ENCODE peak calls at places on chromosomes 16 and 17, in four cellular contexts. S, T, I and W are unnamed samples.

GRCh38 chr16:80085606-80086005 is 455.2 kb upstream of the DYNLRB2 start:
- DNase-seq in I (no peak), S (no peak), T (no peak), W (no peak)

GRCh38 chr17:72812823-72813222 is 279.7 kb downstream of the SLC39A11 start:
- DNase-seq in T (peak), S (peak), I (no peak), W (peak)

GRCh38 chr17:2085648-2085949 is 30.7 kb downstream of the HIC1 start:
- DNase-seq in I (no peak), S (peak), T (peak), W (no peak)

GRCh38 chr17:39916918-39917317 is 1.5 kb downstream of the GSDMB start:
- DNase-seq in S (peak), I (no peak), T (no peak), W (no peak)

GRCh38 chr17:17942846-17943245 is 29.4 kb downstream of the TOM1L2 start:
- DNase-seq in I (no peak), T (peak), S (peak), W (peak)

GRCh38 chr16:27298132-27298531 is 15.6 kb upstream of the IL4R start:
- DNase-seq in S (no peak), I (peak), T (no peak), W (no peak)

GRCh38 chr16:58127634-58128033 is 1.5 kb downstream of the CFAP20 start:
- DNase-seq in T (no peak), I (peak), S (no peak), W (peak)

GRCh38 chr17:82323514-82324234 is 6.3 kb upstream of the CD7 start:
- DNase-seq in T (no peak), S (no peak), I (no peak), W (no peak)

GRCh38 chr16:52705192-52705591 is 158.2 kb upstream of the TOX3 start:
- DNase-seq in S (no peak), I (no peak), T (no peak), W (no peak)

GRCh38 chr17:17570798-17571716 is 20.5 kb downstream of the PEMT start:
- DNase-seq in S (no peak), I (no peak), T (no peak), W (no peak)

GRCh38 chr17:40511136-40511535 is 9.7 kb upstream of the TNS4 start:
- DNase-seq in S (no peak), T (no peak), I (no peak), W (no peak)

GRCh38 chr16:58299757-58300349 is 5.0 kb upstream of the PRSS54 start:
- DNase-seq in S (peak), I (peak), T (peak), W (peak)

GRCh38 chr17:17749921-17750320 is 68.7 kb downstream of the RAI1 start:
- DNase-seq in S (peak), T (peak), I (peak), W (no peak)

GRCh38 chr17:76524598-76525512 is 12.7 kb downstream of the CYGB start:
- DNase-seq in S (peak), I (no peak), T (peak), W (peak)

GRCh38 chr17:78184868-78185267 is 2.0 kb downstream of the TK1 start:
- DNase-seq in I (no peak), T (no peak), S (no peak), W (no peak)

GRCh38 chr16:50430076-50430475 is 61.3 kb upstream of the BRD7 start:
- DNase-seq in S (no peak), T (no peak), I (no peak), W (no peak)

GRCh38 chr16:81956213-81956948 is 54.9 kb downstream of the SDR42E1 start:
- DNase-seq in I (no peak), T (no peak), S (peak), W (peak)

GRCh38 chr17:72516772-72517399 is 396.1 kb downstream of the SOX9 start:
- DNase-seq in T (peak), S (peak), I (no peak), W (peak)

GRCh38 chr17:17119533-17119932 is 77.3 kb downstream of the MPRIP start:
- DNase-seq in I (peak), T (peak), S (peak), W (no peak)

GRCh38 chr16:19997264-19997663 is 76.4 kb downstream of the GPR139 start:
- DNase-seq in T (no peak), S (no peak), I (no peak), W (no peak)

GRCh38 chr17:44005865-44006580 is 1.6 kb downstream of the NAGS start:
- DNase-seq in I (peak), T (no peak), S (peak), W (no peak)

GRCh38 chr17:40612510-40613244 is 34.9 kb downstream of the SMARCE1 start:
- DNase-seq in I (no peak), T (no peak), S (no peak), W (peak)

GRCh38 chr17:65184235-65184959 is 47.2 kb downstream of the RGS9 start:
- DNase-seq in T (no peak), I (no peak), S (no peak), W (no peak)

GRCh38 chr16:2983706-2984136 is 3.5 kb upstream of the PKMYT1 start:
- DNase-seq in T (peak), S (peak), I (peak), W (peak)

GRCh38 chr17:65794572-65794971 is 233.1 kb upstream of the AXIN2 start:
- DNase-seq in T (no peak), I (peak), S (peak), W (peak)

GRCh38 chr17:1060991-1061390 is 64.1 kb downstream of the TIMM22 start:
- DNase-seq in S (peak), T (peak), I (no peak), W (peak)

DNA sequence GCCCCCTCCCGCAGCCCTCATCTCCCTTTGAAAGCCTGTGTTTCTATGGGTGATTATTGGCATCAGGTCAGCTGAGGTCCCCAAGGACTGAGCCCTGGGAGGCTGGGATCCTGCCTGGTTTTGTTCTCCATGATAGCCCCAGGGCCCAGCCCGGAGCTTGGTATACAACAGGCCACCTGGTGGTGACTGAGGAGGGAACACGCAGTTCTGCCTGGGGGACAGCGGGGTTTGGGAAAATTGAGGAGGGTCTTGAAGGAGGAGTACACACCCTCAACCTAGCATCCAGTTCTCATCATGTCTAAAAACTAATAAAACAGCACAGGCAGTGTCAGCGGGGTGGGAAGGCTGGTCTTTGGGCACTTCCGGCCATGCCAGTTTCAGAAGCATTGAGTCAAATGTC is 335.1 kb downstream of the CPPED1 start:
- DNase-seq in I (peak), S (no peak), T (no peak), W (no peak)
- TF ChIP-seq CTCF in I (peak), S (no peak), T (peak), W (no peak)

GRCh38 chr16:1729445-1729844 is 23.4 kb downstream of the MAPK8IP3 start:
- DNase-seq in T (no peak), I (no peak), S (no peak), W (no peak)

GRCh38 chr16:1731603-1732002 is 25.6 kb downstream of the MAPK8IP3 start:
- DNase-seq in I (no peak), S (no peak), T (no peak), W (no peak)

GRCh38 chr16:1729026-1729425 is 23.0 kb downstream of the MAPK8IP3 start:
- DNase-seq in T (no peak), I (no peak), S (no peak), W (no peak)

GRCh38 chr16:1732071-1732470 is 26.1 kb downstream of the MAPK8IP3 start:
- DNase-seq in T (no peak), I (no peak), S (no peak), W (no peak)

GRCh38 chr16:1731073-1731472 is 25.1 kb downstream of the MAPK8IP3 start:
- DNase-seq in I (no peak), T (no peak), S (no peak), W (no peak)
- TF ChIP-seq CTCF in I (no peak), T (no peak), S (no peak), W (no peak)

GRCh38 chr16:87877942-87878507 is 8.7 kb upstream of the SLC7A5 start:
- DNase-seq in T (no peak), I (peak), S (no peak), W (no peak)
- TF ChIP-seq CTCF in T (peak), I (peak), S (peak), W (no peak)

GRCh38 chr17:4584125-4584834 is at the start of gene SMTNL2:
- DNase-seq in I (no peak), T (no peak), S (peak), W (no peak)
- TF ChIP-seq CTCF in I (no peak), T (no peak), S (no peak), W (no peak)